ENCODE peak calls at places on chromosomes 3 and 15, in five cellular contexts. V is activated effector memory CD4-positive, alpha-beta T cell treated with Interleukin-2 at 50 U/mL for 16 hours; D is CD14-positive monocyte; A is A172; U is cardiac fibroblast. H is an unnamed sample.

GRCh38 chr15:96409231-96410138 is 79.0 kb downstream of the NR2F2 start:
- DNase-seq in U (peak; percentile 20), V (no peak), A (no peak), D (no peak), H (peak; percentile 42)

GRCh38 chr3:17583530-17583929 is 158.9 kb downstream of the TBC1D5 start:
- DNase-seq in D (no peak), U (peak; percentile 25), A (no peak), V (no peak), H (no peak)

GRCh38 chr3:141796436-141797166 is 33.4 kb downstream of the GRK7 start:
- DNase-seq in V (peak; percentile 46), D (peak; percentile 58), A (no peak), U (peak; percentile 15), H (peak; percentile 72)

GRCh38 chr3:175176556-175176955 is 317.4 kb downstream of the NAALADL2 start:
- DNase-seq in V (no peak), U (no peak), D (no peak), A (no peak), H (no peak)

GRCh38 chr3:109143646-109144045 is 7.1 kb downstream of the C3orf85 start:
- DNase-seq in U (no peak), V (no peak), D (no peak), A (no peak), H (no peak)

GRCh38 chr3:193078996-193079731 is 161.5 kb upstream of the MB21D2 start:
- DNase-seq in V (no peak), A (no peak), U (no peak), D (no peak), H (no peak)

GRCh38 chr3:171829841-171830559 is 13.1 kb upstream of the TMEM212 start:
- DNase-seq in U (peak; percentile 88), V (no peak), A (peak; percentile 81), D (peak; percentile 53), H (peak; percentile 88)

GRCh38 chr15:69561071-69561784 is 108.6 kb downstream of the RPLP1 start:
- DNase-seq in A (no peak), U (no peak), V (no peak), D (no peak), H (no peak)

GRCh38 chr3:59678042-59678707 is 628.4 kb upstream of the CFAP20DC start:
- DNase-seq in A (no peak), D (no peak), U (no peak), V (no peak), H (no peak)

GRCh38 chr15:101108458-101108775 is 143.4 kb downstream of the CHSY1 start:
- DNase-seq in A (no peak), U (no peak), D (no peak), V (no peak), H (no peak)

GRCh38 chr15:33194237-33194636 is 277 bp downstream of the FMN1 start:
- DNase-seq in A (peak; percentile 14), V (no peak), D (no peak), U (no peak), H (peak; percentile 20)

GRCh38 chr3:127482216-127483004 is 108.1 kb downstream of the TPRA1 start:
- DNase-seq in A (no peak), D (peak; percentile 23), V (no peak), U (peak; percentile 24), H (peak; percentile 71)

GRCh38 chr15:40439461-40440299 is 1.1 kb upstream of the BAHD1 start:
- DNase-seq in A (peak; percentile 10), U (no peak), D (no peak), V (no peak), H (peak; percentile 80)

GRCh38 chr3:196501316-196502064 is 2.1 kb downstream of the RNF168 start:
- DNase-seq in U (peak; percentile 52), V (no peak), D (no peak), A (no peak), H (peak; percentile 61)

GRCh38 chr15:68205949-68206539 is 912 bp upstream of the CALML4 start:
- DNase-seq in U (no peak), D (peak; percentile 84), V (no peak), A (no peak), H (no peak)

GRCh38 chr3:71579934-71580318 is 3.6 kb downstream of the FOXP1 start:
- DNase-seq in D (peak; percentile 44), V (no peak), A (peak; percentile 18), U (peak; percentile 37), H (peak; percentile 66)

GRCh38 chr3:186976802-186977201 is 46.5 kb downstream of the ST6GAL1 start:
- DNase-seq in V (no peak), U (no peak), A (no peak), D (no peak), H (no peak)

GRCh38 chr15:61861962-61862361 is 198.3 kb downstream of the VPS13C start:
- DNase-seq in D (no peak), V (no peak), A (no peak), U (no peak), H (no peak)

GRCh38 chr3:74119221-74119620 is 494.5 kb upstream of the PDZRN3 start:
- DNase-seq in U (no peak), D (no peak), A (no peak), V (no peak), H (no peak)

GRCh38 chr3:3802021-3802420 is 2.8 kb downstream of the LRRN1 start:
- DNase-seq in V (no peak), U (no peak), D (no peak), A (no peak), H (no peak)

GRCh38 chr3:118165413-118165812 is 869.2 kb downstream of the IGSF11 start:
- DNase-seq in D (no peak), V (no peak), U (no peak), A (no peak), H (no peak)

GRCh38 chr15:80636675-80637074 is 58.4 kb upstream of the ABHD17C start:
- DNase-seq in U (no peak), A (no peak), V (no peak), D (no peak), H (no peak)

GRCh38 chr3:196192036-196193001 is 18.9 kb downstream of the ZDHHC19 start:
- DNase-seq in D (peak; percentile 81), A (no peak), U (no peak), V (peak; percentile 44), H (no peak)

GRCh38 chr3:43893721-43894120 is 203.0 kb downstream of the ABHD5 start:
- DNase-seq in U (peak; percentile 40), V (no peak), A (no peak), D (no peak), H (peak; percentile 70)

GRCh38 chr3:13563911-13564310 is 15.0 kb downstream of the FBLN2 start:
- DNase-seq in V (no peak), D (no peak), U (no peak), A (no peak), H (peak; percentile 64)

GRCh38 chr3:90007786-90008499 is 900.5 kb downstream of the EPHA3 start:
- DNase-seq in U (peak; percentile 85), V (no peak), A (no peak), D (no peak), H (no peak)

GRCh38 chr3:175129571-175129970 is 270.4 kb downstream of the NAALADL2 start:
- DNase-seq in V (no peak), A (no peak), U (no peak), D (no peak), H (no peak)

GRCh38 chr3:106635271-106635670 is 742.0 kb upstream of the CCDC54 start:
- DNase-seq in V (no peak), D (no peak), A (peak; percentile 35), U (peak; percentile 91), H (peak; percentile 92)

GRCh38 chr3:111917300-111917699 is 58.2 kb downstream of the PHLDB2 start:
- DNase-seq in V (no peak), A (peak; percentile 92), U (peak; percentile 58), D (no peak), H (peak; percentile 65)

GRCh38 chr3:96646596-96646995 is 167.8 kb upstream of the EPHA6 start:
- DNase-seq in V (no peak), U (no peak), A (no peak), D (no peak), H (no peak)

GRCh38 chr3:166190360-166190759 is 353.1 kb upstream of the BCHE start:
- DNase-seq in D (no peak), A (peak; percentile 67), U (peak; percentile 10), V (no peak), H (no peak)

GRCh38 chr3:169868369-169868768 is 1.4 kb downstream of the LRRC31 start:
- DNase-seq in A (no peak), V (no peak), U (no peak), D (no peak), H (no peak)

GRCh38 chr3:151875759-151876158 is 2.3 kb downstream of the SUCNR1 start:
- DNase-seq in A (peak; percentile 55), U (no peak), D (peak; percentile 51), V (no peak), H (no peak)

GRCh38 chr15:51776952-51777574 is 25.7 kb downstream of the TMOD2 start:
- DNase-seq in U (peak; percentile 88), A (peak; percentile 78), D (peak; percentile 63), V (peak; percentile 32), H (peak; percentile 80)

GRCh38 chr3:2468816-2469215 is 370.1 kb downstream of the CNTN4 start:
- DNase-seq in U (no peak), V (no peak), D (no peak), A (no peak), H (no peak)

GRCh38 chr15:83844742-83845141 is 190.8 kb downstream of the ADAMTSL3 start:
- DNase-seq in V (no peak), D (no peak), A (no peak), U (peak; percentile 79), H (peak; percentile 32)

GRCh38 chr3:56988874-56989433 is 71.5 kb upstream of the SPATA12 start:
- DNase-seq in V (peak; percentile 40), D (no peak), U (peak; percentile 88), A (peak; percentile 78), H (peak; percentile 84)

GRCh38 chr15:72801590-72802345 is 18.2 kb upstream of the ADPGK start:
- DNase-seq in D (no peak), U (no peak), V (no peak), A (peak; percentile 6), H (no peak)

H was measured in GM23248.